ENCODE peak calls at places on chromosome 18, in nine cellular contexts. One of them, this sample, is unnamed.

GRCh38 chr18:22493255-22493654 is 75.5 kb upstream of the CTAGE1 start:
- DNase-seq in T follicular helper cell: no peak
- DNase-seq in fibroblast of mammary gland: no peak
- DNase-seq in T-helper 22 cell: no peak
- DNase-seq in activated naive CD4-positive, alpha-beta T cell treated with anti-CD3 and anti-CD28 coated beads for 36 hours: no peak
- DNase-seq in NCI-H2081 treated with DMSO at 0.1 percent for 48 hours: no peak
- DNase-seq in BJ: no peak
- DNase-seq in ovary: no peak
- DNase-seq in right lobe of liver: no peak
- DNase-seq in this sample: no peak

GRCh38 chr18:74078257-74078656 is 69.4 kb downstream of the FBXO15 start:
- DNase-seq in T follicular helper cell: no peak
- DNase-seq in fibroblast of mammary gland: no peak
- DNase-seq in T-helper 22 cell: no peak
- DNase-seq in activated naive CD4-positive, alpha-beta T cell treated with anti-CD3 and anti-CD28 coated beads for 36 hours: no peak
- DNase-seq in NCI-H2081 treated with DMSO at 0.1 percent for 48 hours: no peak
- DNase-seq in BJ: no peak
- DNase-seq in ovary: no peak
- DNase-seq in right lobe of liver: no peak
- DNase-seq in this sample: no peak

GRCh38 chr18:60892855-60893254 is 440.4 kb upstream of the CDH20 start:
- DNase-seq in T follicular helper cell: no peak
- DNase-seq in fibroblast of mammary gland: peak
- DNase-seq in T-helper 22 cell: no peak
- DNase-seq in activated naive CD4-positive, alpha-beta T cell treated with anti-CD3 and anti-CD28 coated beads for 36 hours: no peak
- DNase-seq in NCI-H2081 treated with DMSO at 0.1 percent for 48 hours: no peak
- DNase-seq in BJ: no peak
- DNase-seq in ovary: no peak
- DNase-seq in right lobe of liver: no peak
- DNase-seq in this sample: no peak

GRCh38 chr18:23494992-23495391 is 8.3 kb upstream of the RMC1 start:
- DNase-seq in T follicular helper cell: no peak
- DNase-seq in fibroblast of mammary gland: no peak
- DNase-seq in T-helper 22 cell: no peak
- DNase-seq in activated naive CD4-positive, alpha-beta T cell treated with anti-CD3 and anti-CD28 coated beads for 36 hours: no peak
- DNase-seq in NCI-H2081 treated with DMSO at 0.1 percent for 48 hours: no peak
- DNase-seq in BJ: no peak
- DNase-seq in ovary: no peak
- DNase-seq in right lobe of liver: no peak
- DNase-seq in this sample: no peak

GRCh38 chr18:28189400-28190239 is 12.7 kb upstream of the CDH2 start:
- DNase-seq in T follicular helper cell: no peak
- DNase-seq in fibroblast of mammary gland: peak
- DNase-seq in T-helper 22 cell: no peak
- DNase-seq in activated naive CD4-positive, alpha-beta T cell treated with anti-CD3 and anti-CD28 coated beads for 36 hours: peak
- DNase-seq in NCI-H2081 treated with DMSO at 0.1 percent for 48 hours: no peak
- DNase-seq in BJ: no peak
- DNase-seq in ovary: no peak
- DNase-seq in right lobe of liver: no peak
- DNase-seq in this sample: no peak

GRCh38 chr18:25103468-25104155 is 248.4 kb downstream of the ZNF521 start:
- DNase-seq in T follicular helper cell: no peak
- DNase-seq in fibroblast of mammary gland: no peak
- DNase-seq in T-helper 22 cell: no peak
- DNase-seq in activated naive CD4-positive, alpha-beta T cell treated with anti-CD3 and anti-CD28 coated beads for 36 hours: no peak
- DNase-seq in NCI-H2081 treated with DMSO at 0.1 percent for 48 hours: no peak
- DNase-seq in BJ: no peak
- DNase-seq in ovary: no peak
- DNase-seq in right lobe of liver: no peak
- DNase-seq in this sample: no peak

GRCh38 chr18:62437520-62438329 is 85.1 kb upstream of the ZCCHC2 start:
- DNase-seq in T follicular helper cell: no peak
- DNase-seq in fibroblast of mammary gland: peak
- DNase-seq in T-helper 22 cell: no peak
- DNase-seq in activated naive CD4-positive, alpha-beta T cell treated with anti-CD3 and anti-CD28 coated beads for 36 hours: no peak
- DNase-seq in NCI-H2081 treated with DMSO at 0.1 percent for 48 hours: no peak
- DNase-seq in BJ: no peak
- DNase-seq in ovary: no peak
- DNase-seq in right lobe of liver: no peak
- DNase-seq in this sample: peak

GRCh38 chr18:63207825-63208224 is 111.7 kb downstream of the BCL2 start:
- DNase-seq in T follicular helper cell: no peak
- DNase-seq in fibroblast of mammary gland: no peak
- DNase-seq in T-helper 22 cell: no peak
- DNase-seq in activated naive CD4-positive, alpha-beta T cell treated with anti-CD3 and anti-CD28 coated beads for 36 hours: no peak
- DNase-seq in NCI-H2081 treated with DMSO at 0.1 percent for 48 hours: no peak
- DNase-seq in BJ: no peak
- DNase-seq in ovary: no peak
- DNase-seq in right lobe of liver: no peak
- DNase-seq in this sample: no peak

GRCh38 chr18:51234117-51235010 is 36.9 kb upstream of the MEX3C start:
- DNase-seq in T follicular helper cell: no peak
- DNase-seq in fibroblast of mammary gland: peak
- DNase-seq in T-helper 22 cell: no peak
- DNase-seq in activated naive CD4-positive, alpha-beta T cell treated with anti-CD3 and anti-CD28 coated beads for 36 hours: peak
- DNase-seq in NCI-H2081 treated with DMSO at 0.1 percent for 48 hours: no peak
- DNase-seq in BJ: no peak
- DNase-seq in ovary: no peak
- DNase-seq in right lobe of liver: no peak
- DNase-seq in this sample: no peak

GRCh38 chr18:28657836-28658410 is 481.0 kb upstream of the CDH2 start:
- DNase-seq in T follicular helper cell: no peak
- DNase-seq in fibroblast of mammary gland: no peak
- DNase-seq in T-helper 22 cell: no peak
- DNase-seq in activated naive CD4-positive, alpha-beta T cell treated with anti-CD3 and anti-CD28 coated beads for 36 hours: no peak
- DNase-seq in NCI-H2081 treated with DMSO at 0.1 percent for 48 hours: no peak
- DNase-seq in BJ: no peak
- DNase-seq in ovary: no peak
- DNase-seq in right lobe of liver: no peak
- DNase-seq in this sample: no peak

GRCh38 chr18:57771626-57772025 is 31.5 kb downstream of the ATP8B1 start:
- DNase-seq in T follicular helper cell: no peak
- DNase-seq in fibroblast of mammary gland: no peak
- DNase-seq in T-helper 22 cell: no peak
- DNase-seq in activated naive CD4-positive, alpha-beta T cell treated with anti-CD3 and anti-CD28 coated beads for 36 hours: no peak
- DNase-seq in NCI-H2081 treated with DMSO at 0.1 percent for 48 hours: no peak
- DNase-seq in BJ: no peak
- DNase-seq in ovary: no peak
- DNase-seq in right lobe of liver: no peak
- DNase-seq in this sample: no peak

GRCh38 chr18:10755855-10756254 is 230.0 kb downstream of the NAPG start:
- DNase-seq in T follicular helper cell: no peak
- DNase-seq in fibroblast of mammary gland: no peak
- DNase-seq in T-helper 22 cell: no peak
- DNase-seq in activated naive CD4-positive, alpha-beta T cell treated with anti-CD3 and anti-CD28 coated beads for 36 hours: no peak
- DNase-seq in NCI-H2081 treated with DMSO at 0.1 percent for 48 hours: no peak
- DNase-seq in BJ: no peak
- DNase-seq in ovary: no peak
- DNase-seq in right lobe of liver: no peak
- DNase-seq in this sample: no peak

GRCh38 chr18:50190926-50191325 is 4.0 kb downstream of the MYO5B start:
- DNase-seq in T follicular helper cell: no peak
- DNase-seq in fibroblast of mammary gland: peak
- DNase-seq in T-helper 22 cell: no peak
- DNase-seq in activated naive CD4-positive, alpha-beta T cell treated with anti-CD3 and anti-CD28 coated beads for 36 hours: no peak
- DNase-seq in NCI-H2081 treated with DMSO at 0.1 percent for 48 hours: no peak
- DNase-seq in BJ: no peak
- DNase-seq in ovary: no peak
- DNase-seq in right lobe of liver: no peak
- DNase-seq in this sample: no peak

GRCh38 chr18:55416791-55417190 is 171.2 kb downstream of the TCF4 start:
- DNase-seq in T follicular helper cell: no peak
- DNase-seq in fibroblast of mammary gland: no peak
- DNase-seq in T-helper 22 cell: no peak
- DNase-seq in activated naive CD4-positive, alpha-beta T cell treated with anti-CD3 and anti-CD28 coated beads for 36 hours: no peak
- DNase-seq in NCI-H2081 treated with DMSO at 0.1 percent for 48 hours: no peak
- DNase-seq in BJ: no peak
- DNase-seq in ovary: no peak
- DNase-seq in right lobe of liver: no peak
- DNase-seq in this sample: no peak

This sample was measured in right cardiac atrium.